ENCODE peak calls at places on chromosome 21, in seven cellular contexts. M is lower leg skin, W is ovary, G is spleen, T is NB4, E is A549, F is HepG2. R is an unnamed sample.

GRCh38 chr21:32951041-32951440 is 74.7 kb upstream of the OLIG2 start:
- DNase-seq in T (no peak), M (no peak), G (no peak), F (no peak), E (no peak), W (no peak), R (no peak)

GRCh38 chr21:33127154-33127893 is 57.4 kb downstream of the OLIG1 start:
- DNase-seq in T (peak), W (no peak), M (peak), F (peak), G (peak), E (peak), R (peak)

GRCh38 chr21:42142598-42142997 is 71.5 kb downstream of the UMODL1 start:
- DNase-seq in W (no peak), G (no peak), F (no peak), E (no peak), M (no peak), T (no peak), R (no peak)

GRCh38 chr21:16310191-16310590 is 580.4 kb downstream of the USP25 start:
- DNase-seq in M (no peak), G (no peak), E (no peak), W (no peak), T (no peak), F (no peak), R (no peak)

GRCh38 chr21:41124626-41125240 is 43.2 kb upstream of the BACE2 start:
- DNase-seq in G (no peak), T (no peak), E (no peak), F (no peak), W (no peak), M (peak), R (no peak)

GRCh38 chr21:26966978-26967913 is at the start of gene ADAMTS5:
- DNase-seq in F (no peak), T (peak), G (peak), W (peak), E (no peak), M (peak), R (peak)

GRCh38 chr21:16302851-16303282 is 573.1 kb downstream of the USP25 start:
- DNase-seq in T (no peak), F (no peak), G (no peak), W (peak), E (peak), M (peak), R (no peak)

GRCh38 chr21:42841156-42841915 is 38.0 kb downstream of the WDR4 start:
- DNase-seq in F (no peak), T (no peak), G (peak), E (no peak), W (no peak), M (peak), R (no peak)

GRCh38 chr21:37751268-37751975 is 164.8 kb downstream of the KCNJ6 start:
- DNase-seq in E (no peak), F (peak), T (no peak), W (no peak), G (no peak), M (no peak), R (no peak)

GRCh38 chr21:16532841-16533240 is 803.1 kb downstream of the USP25 start:
- DNase-seq in M (no peak), F (no peak), E (no peak), T (no peak), W (no peak), G (no peak), R (no peak)

GRCh38 chr21:33211732-33212131 is 18.0 kb upstream of the IFNAR2 start:
- DNase-seq in G (no peak), E (no peak), M (no peak), W (no peak), T (no peak), F (no peak), R (no peak)

GRCh38 chr21:27269646-27270045 is 302.8 kb upstream of the ADAMTS5 start:
- DNase-seq in G (no peak), F (no peak), E (no peak), M (no peak), W (no peak), T (peak), R (peak)

GRCh38 chr21:37767984-37768383 is 148.3 kb downstream of the KCNJ6 start:
- DNase-seq in G (no peak), W (no peak), F (no peak), M (no peak), E (no peak), T (no peak), R (no peak)

GRCh38 chr21:42010507-42011493 is 640 bp upstream of the ZBTB21 start:
- DNase-seq in T (peak), F (peak), W (peak), M (no peak), G (peak), E (no peak), R (peak)

GRCh38 chr21:24514081-24514733 is 1093.1 kb downstream of the MRPL39 start:
- DNase-seq in F (no peak), E (peak), T (peak), W (no peak), M (no peak), G (no peak), R (no peak)

GRCh38 chr21:26106562-26106961 is 64.0 kb downstream of the APP start:
- DNase-seq in F (no peak), M (no peak), E (no peak), W (no peak), T (no peak), G (no peak), R (no peak)

GRCh38 chr21:26199471-26199870 is 28.9 kb upstream of the APP start:
- DNase-seq in G (no peak), M (no peak), E (no peak), W (no peak), T (no peak), F (no peak), R (no peak)

GRCh38 chr21:33011462-33011861 is 14.3 kb upstream of the OLIG2 start:
- DNase-seq in G (no peak), M (peak), E (peak), F (peak), T (no peak), W (no peak), R (peak)

GRCh38 chr21:31900121-31900895 is 27.5 kb downstream of the HUNK start:
- DNase-seq in F (peak), E (peak), T (no peak), W (no peak), M (peak), G (no peak), R (no peak)
- TF ChIP-seq POLR2A in F (peak), E (no peak), T (no peak), W (no peak), M (no peak), G (no peak), R (no peak)

GRCh38 chr21:36166705-36167104 is 10.1 kb downstream of the DOP1B start:
- DNase-seq in M (no peak), E (no peak), F (no peak), G (no peak), W (no peak), T (peak), R (no peak)
- TF ChIP-seq POLR2A in M (no peak), E (no peak), F (no peak), G (no peak), W (no peak), T (no peak), R (no peak)

GRCh38 chr21:36550761-36551160 is 70.8 kb upstream of the CLDN14 start:
- DNase-seq in T (no peak), M (no peak), G (no peak), F (no peak), E (no peak), W (no peak), R (no peak)

GRCh38 chr21:36552458-36552800 is 72.5 kb upstream of the CLDN14 start:
- DNase-seq in F (no peak), G (no peak), W (no peak), T (no peak), M (no peak), E (no peak), R (no peak)

GRCh38 chr21:36551326-36551725 is 71.4 kb upstream of the CLDN14 start:
- DNase-seq in E (no peak), W (no peak), F (no peak), M (no peak), G (no peak), T (no peak), R (no peak)

GRCh38 chr21:36553406-36553805 is 73.5 kb upstream of the CLDN14 start:
- DNase-seq in G (no peak), W (no peak), F (no peak), T (no peak), M (no peak), E (no peak), R (no peak)

GRCh38 chr21:36551731-36552457 is 72.0 kb upstream of the CLDN14 start:
- DNase-seq in W (no peak), F (no peak), T (no peak), M (no peak), G (no peak), E (no peak), R (no peak)
- TF ChIP-seq POLR2A in W (no peak), F (no peak), T (no peak), M (no peak), G (no peak), E (no peak), R (no peak)

GRCh38 chr21:29218749-29219148 is 80.0 kb upstream of the BACH1 start:
- DNase-seq in M (no peak), F (no peak), G (no peak), T (no peak), W (no peak), E (no peak), R (no peak)

GRCh38 chr21:29215709-29216108 is 83.0 kb upstream of the BACH1 start:
- DNase-seq in T (no peak), M (no peak), E (no peak), G (no peak), W (no peak), F (no peak), R (no peak)

GRCh38 chr21:29219165-29219770 is 79.5 kb upstream of the BACH1 start:
- DNase-seq in T (no peak), E (no peak), M (no peak), W (no peak), G (no peak), F (no peak), R (no peak)

GRCh38 chr21:29221259-29221744 is 77.4 kb upstream of the BACH1 start:
- DNase-seq in T (no peak), G (no peak), F (no peak), W (no peak), E (no peak), M (no peak), R (peak)

DNA sequence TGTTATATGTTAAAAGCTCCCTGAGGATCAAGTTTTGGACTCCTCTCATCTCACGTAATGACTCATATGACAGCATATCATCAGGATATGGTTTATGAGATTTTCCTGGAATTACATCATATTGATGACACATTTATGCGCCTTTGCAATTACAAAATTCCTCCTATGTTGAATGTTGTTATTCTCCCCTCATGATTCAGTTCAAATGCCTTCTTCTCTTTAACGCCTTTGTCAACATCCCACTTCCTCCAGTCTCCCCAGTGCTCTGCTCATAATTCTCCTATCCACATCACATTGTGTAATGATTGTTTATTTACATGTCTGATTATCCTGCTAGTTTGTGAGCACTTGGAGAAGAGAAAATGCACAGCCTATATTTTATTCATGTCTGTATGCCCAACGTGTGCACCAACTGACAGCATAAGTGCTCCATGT is 80.9 kb upstream of the BACH1 start:
- DNase-seq in F (peak), G (no peak), T (peak), E (peak), M (no peak), W (no peak), R (no peak)
- TF ChIP-seq POLR2A in F (no peak), G (no peak), T (no peak), E (no peak), M (no peak), W (no peak), R (no peak)

GRCh38 chr21:38852278-38852677 is 46.5 kb downstream of the ETS2 start:
- DNase-seq in M (no peak), E (no peak), G (no peak), F (no peak), T (no peak), W (no peak), R (no peak)
- TF ChIP-seq POLR2A in M (no peak), E (no peak), G (no peak), F (no peak), T (no peak), W (no peak), R (no peak)

GRCh38 chr21:35859677-35860076 is 200.6 kb downstream of the SETD4 start:
- DNase-seq in W (no peak), M (no peak), T (no peak), G (no peak), E (no peak), F (no peak), R (no peak)
- TF ChIP-seq POLR2A in W (no peak), M (no peak), T (no peak), G (no peak), E (no peak), F (no peak), R (no peak)

DNA sequence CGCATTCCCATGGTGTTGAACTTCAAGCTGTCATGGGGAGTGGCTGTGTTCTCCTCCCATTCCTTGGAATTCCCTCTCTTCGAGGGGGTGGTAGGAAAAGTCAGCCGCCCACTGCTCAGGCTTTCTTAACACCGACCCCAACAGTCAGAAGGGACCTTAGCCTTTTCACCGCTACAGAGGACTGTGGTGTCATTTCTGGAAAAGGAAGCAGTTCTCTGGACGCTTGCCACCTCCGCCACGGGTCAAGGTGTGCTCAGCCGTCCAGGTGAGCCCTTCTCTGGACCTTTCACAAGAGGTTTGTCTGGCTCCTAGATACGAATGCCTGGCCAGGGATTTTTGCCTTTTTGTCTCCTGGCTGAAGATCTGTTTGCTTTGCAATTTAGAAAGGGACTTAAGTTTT is 31.8 kb downstream of the CLIC6 start:
- DNase-seq in G (no peak), F (no peak), M (peak), T (no peak), W (no peak), E (no peak), R (no peak)
- TF ChIP-seq POLR2A in G (no peak), F (no peak), M (no peak), T (no peak), W (no peak), E (no peak), R (no peak)

GRCh38 chr21:46287541-46287940 is 1.4 kb downstream of the YBEY start:
- DNase-seq in E (no peak), W (no peak), T (no peak), M (no peak), G (no peak), F (no peak), R (no peak)

GRCh38 chr21:46286668-46286982 is 483 bp downstream of the YBEY start:
- DNase-seq in W (no peak), G (no peak), F (no peak), E (no peak), T (no peak), M (no peak), R (no peak)

GRCh38 chr21:46285206-46285661 is at the start of gene MCM3AP:
- DNase-seq in F (no peak), W (no peak), E (no peak), G (no peak), T (no peak), M (no peak), R (no peak)

GRCh38 chr21:46284722-46285121 is 689 bp downstream of the MCM3AP start:
- DNase-seq in M (no peak), W (no peak), F (no peak), G (no peak), T (no peak), E (no peak), R (no peak)

DNA sequence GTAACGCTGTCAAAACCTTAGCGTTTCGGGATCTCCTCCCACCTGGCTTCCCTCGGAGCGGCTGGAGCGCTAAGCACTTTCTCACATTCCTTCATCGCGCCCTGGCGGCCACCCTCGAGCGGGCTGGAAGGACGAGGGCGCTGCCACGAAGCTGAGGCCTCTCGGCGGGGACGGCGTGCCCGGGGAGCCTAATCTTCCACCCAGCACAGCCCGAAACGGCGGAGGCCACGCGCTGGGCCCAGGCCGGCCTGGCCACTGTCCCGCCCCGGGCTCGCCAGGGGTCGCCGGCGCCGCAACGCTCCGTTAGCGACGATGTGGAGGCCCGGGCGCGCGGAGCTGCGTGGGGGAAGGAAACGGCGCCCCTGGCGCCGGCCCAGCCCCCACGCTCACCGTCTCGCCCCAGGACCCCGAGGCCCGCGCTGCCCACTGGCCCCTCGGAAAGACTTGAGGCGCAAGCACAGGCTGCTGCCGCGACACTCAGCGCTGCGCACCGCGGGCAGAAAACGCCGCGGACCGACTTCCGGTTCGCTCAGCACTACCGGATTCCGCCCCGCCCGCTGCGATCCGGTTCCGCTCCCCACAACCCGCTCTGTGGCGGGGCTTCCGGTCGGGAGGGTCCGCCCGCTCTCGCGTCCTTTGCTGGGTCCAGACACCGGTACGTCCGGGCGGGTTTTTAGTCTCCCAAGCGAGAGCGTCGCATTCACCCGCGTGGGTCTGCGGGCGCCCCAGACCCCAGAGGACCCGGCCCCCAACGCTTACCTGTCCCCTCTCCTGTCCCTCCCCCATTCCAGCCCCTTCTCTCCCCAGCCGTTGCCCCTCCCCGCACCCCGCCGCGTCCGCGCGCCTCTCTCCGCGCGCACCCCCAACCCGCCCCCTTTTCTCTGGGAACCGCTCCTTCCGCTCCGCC is at the start of gene YBEY:
- DNase-seq in T (peak), F (peak), E (peak), M (peak), G (peak), W (peak), R (peak)
- TF ChIP-seq POLR2A in T (peak), F (peak), E (peak), M (no peak), G (peak), W (peak), R (peak)

GRCh38 chr21:14754682-14755081 is 208.6 kb upstream of the SAMSN1 start:
- DNase-seq in T (no peak), W (no peak), E (no peak), F (no peak), M (no peak), G (no peak), R (no peak)

GRCh38 chr21:14754259-14754604 is 208.1 kb upstream of the SAMSN1 start:
- DNase-seq in W (no peak), F (no peak), E (no peak), T (no peak), M (no peak), G (no peak), R (no peak)

GRCh38 chr21:14752006-14752909 is 206.1 kb upstream of the SAMSN1 start:
- DNase-seq in T (no peak), F (no peak), M (no peak), G (no peak), E (no peak), W (no peak), R (no peak)

GRCh38 chr21:14753069-14753465 is 207.0 kb upstream of the SAMSN1 start:
- DNase-seq in G (no peak), T (no peak), F (no peak), E (no peak), W (no peak), M (no peak), R (no peak)

GRCh38 chr21:14753466-14754258 is 207.5 kb upstream of the SAMSN1 start:
- DNase-seq in E (no peak), F (no peak), W (no peak), G (no peak), M (no peak), T (no peak), R (no peak)
- TF ChIP-seq POLR2A in E (no peak), F (no peak), W (no peak), G (no peak), M (no peak), T (no peak), R (no peak)

DNA sequence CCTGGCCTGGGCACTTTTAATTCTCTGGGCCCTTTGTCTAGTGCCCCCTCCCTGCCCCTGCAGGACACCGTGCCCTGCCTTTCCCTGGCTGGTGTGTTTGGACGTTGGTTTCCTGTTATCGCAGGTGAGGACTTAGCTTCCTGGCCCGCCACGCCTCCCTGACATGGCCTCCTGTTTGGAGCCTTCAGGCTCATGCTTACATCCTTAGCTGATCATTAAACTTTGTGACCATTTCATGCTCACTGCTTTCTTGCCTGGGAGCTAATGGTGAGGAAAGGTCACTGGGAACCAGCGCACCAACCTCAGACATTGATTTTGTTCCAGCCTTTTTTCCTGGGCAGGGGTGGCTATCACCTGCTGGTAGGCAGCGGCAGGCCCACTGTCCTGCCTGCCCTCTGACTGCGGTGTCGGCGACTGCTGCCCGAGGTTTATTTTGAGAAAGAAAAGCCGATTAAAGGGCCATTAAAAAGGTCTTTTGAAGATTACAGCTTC is 3.7 kb downstream of the PFKL start:
- DNase-seq in G (no peak), F (peak), W (no peak), E (no peak), M (no peak), T (no peak), R (no peak)
- TF ChIP-seq POLR2A in G (no peak), F (no peak), W (no peak), E (no peak), M (no peak), T (no peak), R (no peak)